ENCODE peak calls at places on chromosomes 5 and 9, in ten cellular contexts. I, D, T, W, A, K, Z, V, S and E are unnamed samples.

GRCh38 chr5:172133359-172134029 is 54.5 kb downstream of the STK10 start:
- DNase-seq in I (no peak), D (no peak), T (no peak), W (peak), A (peak), K (peak), Z (no peak), V (no peak), S (no peak), E (no peak)

GRCh38 chr5:73367650-73368049 is 80.9 kb downstream of the FOXD1 start:
- DNase-seq in I (no peak), D (no peak), T (no peak), W (no peak), A (peak), K (peak), Z (no peak), V (no peak), S (no peak), E (no peak)

GRCh38 chr9:11893331-11893730 is 799.9 kb upstream of the TYRP1 start:
- DNase-seq in I (no peak), D (no peak), T (no peak), W (no peak), A (peak), K (no peak), Z (no peak), V (no peak), S (no peak), E (no peak)

GRCh38 chr9:89945133-89945532 is 340.3 kb downstream of the GADD45G start:
- DNase-seq in I (no peak), D (peak), T (no peak), W (no peak), A (no peak), K (no peak), Z (no peak), V (no peak), S (no peak), E (no peak)

GRCh38 chr9:24045150-24045549 is 219.1 kb upstream of the ELAVL2 start:
- DNase-seq in I (no peak), D (no peak), T (no peak), W (no peak), A (no peak), K (no peak), Z (no peak), V (no peak), S (no peak), E (no peak)

GRCh38 chr5:854966-855743 is 4.4 kb upstream of the ZDHHC11 start:
- DNase-seq in I (no peak), D (no peak), T (no peak), W (no peak), A (no peak), K (no peak), Z (no peak), V (no peak), S (no peak), E (no peak)

GRCh38 chr5:102958481-102959011 is 161.4 kb downstream of the GIN1 start:
- DNase-seq in I (no peak), D (no peak), T (no peak), W (peak), A (peak), K (peak), Z (no peak), V (no peak), S (no peak), E (peak)

GRCh38 chr5:44546283-44546682 is 157.1 kb upstream of the FGF10 start:
- DNase-seq in I (no peak), D (no peak), T (no peak), W (no peak), A (peak), K (peak), Z (no peak), V (no peak), S (no peak), E (no peak)

GRCh38 chr9:82331091-82331490 is 342.5 kb downstream of the SPATA31D1 start:
- DNase-seq in I (no peak), D (no peak), T (no peak), W (no peak), A (no peak), K (no peak), Z (no peak), V (no peak), S (no peak), E (no peak)

GRCh38 chr9:6351757-6352156 is 23.6 kb downstream of the TPD52L3 start:
- DNase-seq in I (no peak), D (no peak), T (no peak), W (no peak), A (peak), K (no peak), Z (no peak), V (no peak), S (no peak), E (no peak)

GRCh38 chr9:134335095-134335489 is 8.8 kb downstream of the RXRA start:
- DNase-seq in I (no peak), D (no peak), T (no peak), W (no peak), A (peak), K (no peak), Z (no peak), V (no peak), S (no peak), E (no peak)

GRCh38 chr9:128104171-128104618 is 23.3 kb downstream of the PTGES2 start:
- DNase-seq in I (no peak), D (no peak), T (no peak), W (no peak), A (no peak), K (no peak), Z (no peak), V (no peak), S (no peak), E (peak)

GRCh38 chr9:69168709-69169217 is 5.3 kb upstream of the TJP2 start:
- DNase-seq in I (no peak), D (peak), T (no peak), W (no peak), A (no peak), K (peak), Z (peak), V (peak), S (no peak), E (peak)

GRCh38 chr9:122374885-122375420 is 4.1 kb downstream of the PTGS1 start:
- DNase-seq in I (no peak), D (peak), T (no peak), W (no peak), A (no peak), K (peak), Z (no peak), V (peak), S (no peak), E (no peak)

GRCh38 chr5:12320331-12320730 is 416.1 kb upstream of the CTNND2 start:
- DNase-seq in I (no peak), D (no peak), T (no peak), W (no peak), A (no peak), K (no peak), Z (no peak), V (no peak), S (no peak), E (no peak)

GRCh38 chr5:33167541-33167940 is 273.2 kb upstream of the TARS1 start:
- DNase-seq in I (no peak), D (no peak), T (no peak), W (no peak), A (no peak), K (no peak), Z (no peak), V (no peak), S (no peak), E (no peak)

GRCh38 chr5:124824637-124825158 is 78.3 kb upstream of the ZNF608 start:
- DNase-seq in I (peak), D (no peak), T (no peak), W (no peak), A (peak), K (peak), Z (no peak), V (no peak), S (no peak), E (peak)

GRCh38 chr9:70634696-70635095 is 220.2 kb upstream of the KLF9 start:
- DNase-seq in I (no peak), D (no peak), T (no peak), W (no peak), A (no peak), K (no peak), Z (no peak), V (no peak), S (no peak), E (no peak)

GRCh38 chr9:126965541-126966428 is 51.2 kb downstream of the RALGPS1 start:
- DNase-seq in I (peak), D (peak), T (peak), W (peak), A (peak), K (peak), Z (peak), V (peak), S (no peak), E (peak)

GRCh38 chr9:35682083-35682482 is 7.6 kb downstream of the TPM2 start:
- DNase-seq in I (no peak), D (no peak), T (no peak), W (no peak), A (no peak), K (no peak), Z (no peak), V (no peak), S (no peak), E (no peak)

GRCh38 chr5:6712136-6712581 is 1.1 kb upstream of the TENT4A start:
- DNase-seq in I (peak), D (peak), T (peak), W (peak), A (peak), K (peak), Z (peak), V (peak), S (no peak), E (peak)

GRCh38 chr5:139658928-139659667 is 10.9 kb downstream of the CXXC5 start:
- DNase-seq in I (no peak), D (peak), T (no peak), W (no peak), A (peak), K (peak), Z (no peak), V (no peak), S (no peak), E (no peak)

GRCh38 chr9:28389411-28389810 is 816.1 kb upstream of the C9orf72 start:
- DNase-seq in I (no peak), D (peak), T (no peak), W (no peak), A (no peak), K (peak), Z (no peak), V (peak), S (no peak), E (no peak)

GRCh38 chr9:94002316-94003140 is 47.4 kb upstream of the BARX1 start:
- DNase-seq in I (peak), D (peak), T (peak), W (peak), A (peak), K (peak), Z (peak), V (peak), S (no peak), E (peak)

GRCh38 chr9:131398204-131398603 is 4.3 kb downstream of the PRRC2B start:
- DNase-seq in I (no peak), D (no peak), T (no peak), W (no peak), A (no peak), K (no peak), Z (peak), V (no peak), S (no peak), E (no peak)

GRCh38 chr9:93083592-93084470 is 12.2 kb upstream of the CARD19 start:
- DNase-seq in I (no peak), D (peak), T (no peak), W (no peak), A (no peak), K (no peak), Z (no peak), V (no peak), S (no peak), E (no peak)

GRCh38 chr9:38068616-38068865 is 486 bp downstream of the SHB start:
- DNase-seq in I (no peak), D (peak), T (no peak), W (no peak), A (no peak), K (peak), Z (peak), V (peak), S (no peak), E (peak)

GRCh38 chr5:67693956-67694564 is 497.5 kb upstream of the CD180 start:
- DNase-seq in I (no peak), D (no peak), T (no peak), W (no peak), A (peak), K (peak), Z (no peak), V (no peak), S (no peak), E (no peak)

GRCh38 chr5:10599113-10599512 is 35.2 kb downstream of the ANKRD33B start:
- DNase-seq in I (no peak), D (no peak), T (no peak), W (no peak), A (no peak), K (no peak), Z (no peak), V (no peak), S (no peak), E (no peak)

GRCh38 chr5:139061856-139062255 is 136.3 kb downstream of the SIL1 start:
- DNase-seq in I (no peak), D (peak), T (no peak), W (no peak), A (peak), K (peak), Z (no peak), V (peak), S (no peak), E (no peak)

GRCh38 chr9:126893079-126893478 is 21.5 kb upstream of the RALGPS1 start:
- DNase-seq in I (peak), D (no peak), T (no peak), W (no peak), A (no peak), K (no peak), Z (no peak), V (peak), S (no peak), E (no peak)

GRCh38 chr5:132246806-132247205 is 10.7 kb upstream of the PDLIM4 start:
- DNase-seq in I (no peak), D (no peak), T (no peak), W (no peak), A (no peak), K (no peak), Z (no peak), V (no peak), S (no peak), E (no peak)

GRCh38 chr5:53479656-53480473 is 564 bp upstream of the FST start:
- DNase-seq in I (peak), D (peak), T (peak), W (peak), A (peak), K (peak), Z (peak), V (peak), S (no peak), E (no peak)

GRCh38 chr5:181191526-181192336 is 13.3 kb downstream of the TRIM7 start:
- DNase-seq in I (peak), D (peak), T (peak), W (peak), A (peak), K (peak), Z (peak), V (peak), S (no peak), E (no peak)

GRCh38 chr9:133642708-133643361 is 6.7 kb downstream of the DBH start:
- DNase-seq in I (no peak), D (no peak), T (no peak), W (no peak), A (no peak), K (no peak), Z (no peak), V (no peak), S (no peak), E (no peak)

GRCh38 chr9:130443840-130444492 is 795 bp upstream of the ASS1 start:
- DNase-seq in I (no peak), D (no peak), T (no peak), W (no peak), A (no peak), K (peak), Z (no peak), V (no peak), S (no peak), E (no peak)

GRCh38 chr5:147559725-147560124 is 49.9 kb upstream of the DPYSL3 start:
- DNase-seq in I (no peak), D (peak), T (no peak), W (no peak), A (no peak), K (no peak), Z (no peak), V (no peak), S (no peak), E (no peak)

GRCh38 chr5:139757727-139758509 is 37.7 kb upstream of the PSD2 start:
- DNase-seq in I (no peak), D (peak), T (no peak), W (no peak), A (no peak), K (no peak), Z (no peak), V (no peak), S (no peak), E (no peak)

GRCh38 chr5:67997148-67997547 is 218.4 kb upstream of the PIK3R1 start:
- DNase-seq in I (no peak), D (no peak), T (no peak), W (no peak), A (no peak), K (no peak), Z (no peak), V (no peak), S (no peak), E (no peak)